ENCODE peak calls at places on chromosomes 2 and 18, in four cellular contexts. One of them, this sample, is unnamed.

GRCh38 chr2:236546561-236546961 is 23.1 kb upstream of the ACKR3 start:
- DNase-seq in fibroblast of lung: no peak
- DNase-seq in mammary epithelial cell: no peak
- DNase-seq in colonic mucosa: no peak
- DNase-seq in this sample: no peak

GRCh38 chr2:113806217-113806913 is 49.9 kb upstream of the SLC35F5 start:
- DNase-seq in colonic mucosa: peak; percentile 85
- DNase-seq in mammary epithelial cell: no peak
- DNase-seq in fibroblast of lung: no peak
- DNase-seq in this sample: no peak

GRCh38 chr2:38375711-38376345 is 1.2 kb downstream of the ATL2 start:
- DNase-seq in colonic mucosa: no peak
- DNase-seq in mammary epithelial cell: no peak
- DNase-seq in fibroblast of lung: peak; percentile 27
- DNase-seq in this sample: peak; percentile 11

GRCh38 chr2:16252891-16253290 is 312.5 kb downstream of the MYCN start:
- DNase-seq in colonic mucosa: no peak
- DNase-seq in mammary epithelial cell: no peak
- DNase-seq in fibroblast of lung: no peak
- DNase-seq in this sample: no peak

GRCh38 chr2:232568161-232568560 is 17.7 kb downstream of the EIF4E2 start:
- DNase-seq in colonic mucosa: peak; percentile 58
- DNase-seq in fibroblast of lung: peak; percentile 86
- DNase-seq in mammary epithelial cell: peak; percentile 86
- DNase-seq in this sample: peak; percentile 81

GRCh38 chr2:120497261-120497977 is 151.5 kb downstream of the INHBB start:
- DNase-seq in mammary epithelial cell: no peak
- DNase-seq in fibroblast of lung: no peak
- DNase-seq in colonic mucosa: no peak
- DNase-seq in this sample: no peak

GRCh38 chr18:69580107-69580506 is 179.4 kb downstream of the DOK6 start:
- DNase-seq in mammary epithelial cell: no peak
- DNase-seq in colonic mucosa: no peak
- DNase-seq in fibroblast of lung: no peak
- DNase-seq in this sample: no peak

GRCh38 chr2:223048519-223048918 is 3.5 kb upstream of the KCNE4 start:
- DNase-seq in fibroblast of lung: no peak
- DNase-seq in mammary epithelial cell: no peak
- DNase-seq in colonic mucosa: no peak
- DNase-seq in this sample: no peak

GRCh38 chr2:191703079-191703725 is 25.3 kb downstream of the NABP1 start:
- DNase-seq in mammary epithelial cell: no peak
- DNase-seq in fibroblast of lung: no peak
- DNase-seq in colonic mucosa: no peak
- DNase-seq in this sample: no peak

GRCh38 chr18:13465476-13465875 is 246.9 kb downstream of the LDLRAD4 start:
- DNase-seq in fibroblast of lung: no peak
- DNase-seq in colonic mucosa: no peak
- DNase-seq in mammary epithelial cell: no peak
- DNase-seq in this sample: no peak

GRCh38 chr2:164023896-164024295 is 288.1 kb upstream of the FIGN start:
- DNase-seq in colonic mucosa: no peak
- DNase-seq in mammary epithelial cell: no peak
- DNase-seq in fibroblast of lung: peak; percentile 20
- DNase-seq in this sample: no peak

GRCh38 chr18:54218299-54218698 is 6.2 kb downstream of the MBD2 start:
- DNase-seq in mammary epithelial cell: no peak
- DNase-seq in fibroblast of lung: no peak
- DNase-seq in colonic mucosa: no peak
- DNase-seq in this sample: no peak

GRCh38 chr18:36155960-36156757 is 26.5 kb downstream of the ELP2 start:
- DNase-seq in colonic mucosa: no peak
- DNase-seq in fibroblast of lung: peak; percentile 78
- DNase-seq in mammary epithelial cell: no peak
- DNase-seq in this sample: peak; percentile 72

GRCh38 chr2:150911766-150912280 is 349.8 kb downstream of the RBM43 start:
- DNase-seq in fibroblast of lung: peak; percentile 82
- DNase-seq in mammary epithelial cell: peak; percentile 70
- DNase-seq in colonic mucosa: peak; percentile 37
- DNase-seq in this sample: peak; percentile 81

GRCh38 chr2:21890041-21890440 is 766.3 kb downstream of the TDRD15 start:
- DNase-seq in mammary epithelial cell: no peak
- DNase-seq in colonic mucosa: no peak
- DNase-seq in fibroblast of lung: no peak
- DNase-seq in this sample: no peak

GRCh38 chr2:158740591-158740990 is 54.5 kb upstream of the DAPL1 start:
- DNase-seq in colonic mucosa: no peak
- DNase-seq in mammary epithelial cell: no peak
- DNase-seq in fibroblast of lung: peak; percentile 84
- DNase-seq in this sample: peak; percentile 80

GRCh38 chr2:224284134-224284946 is 117.6 kb downstream of the FAM124B start:
- DNase-seq in mammary epithelial cell: peak; percentile 43
- DNase-seq in fibroblast of lung: no peak
- DNase-seq in colonic mucosa: peak; percentile 30
- DNase-seq in this sample: no peak

DNA sequence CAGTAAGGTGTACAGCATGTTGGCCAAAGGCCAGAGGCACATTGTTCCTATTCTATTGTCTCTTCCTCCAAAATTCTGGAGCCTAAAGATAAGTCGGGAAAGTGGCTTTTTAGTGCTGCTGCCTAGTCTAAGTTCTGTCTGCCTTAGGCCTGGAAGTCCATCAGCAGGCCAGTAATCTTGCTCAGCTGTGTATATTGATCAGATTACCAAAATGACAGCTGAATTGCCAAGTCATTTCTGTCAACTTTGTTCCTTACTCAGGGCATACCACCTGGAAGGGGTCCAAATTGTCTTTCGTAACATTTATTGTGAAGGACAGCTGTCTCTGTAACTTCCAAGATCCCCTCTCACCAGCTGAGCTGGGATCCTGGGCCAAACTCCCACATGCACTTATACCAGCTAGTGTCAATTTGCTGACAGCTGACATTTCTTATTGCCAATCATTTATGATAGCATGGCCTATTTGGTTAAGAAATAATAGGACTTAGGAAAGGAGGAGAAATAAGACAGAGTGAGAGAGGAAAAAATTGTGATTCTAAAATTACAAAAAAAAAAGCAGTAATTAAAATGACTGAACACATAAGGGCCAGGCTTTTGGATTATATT is 116.8 kb upstream of the FSHR start:
- DNase-seq in colonic mucosa: no peak
- DNase-seq in fibroblast of lung: no peak
- DNase-seq in mammary epithelial cell: no peak
- DNase-seq in this sample: no peak
- H3K9ac ChIP-seq in colonic mucosa: no peak overlapping the region
- H3K9ac ChIP-seq in fibroblast of lung: no peak overlapping the region
- H3K9ac ChIP-seq in mammary epithelial cell: no peak overlapping the region
- H3K9ac ChIP-seq in this sample: no peak overlapping the region

DNA sequence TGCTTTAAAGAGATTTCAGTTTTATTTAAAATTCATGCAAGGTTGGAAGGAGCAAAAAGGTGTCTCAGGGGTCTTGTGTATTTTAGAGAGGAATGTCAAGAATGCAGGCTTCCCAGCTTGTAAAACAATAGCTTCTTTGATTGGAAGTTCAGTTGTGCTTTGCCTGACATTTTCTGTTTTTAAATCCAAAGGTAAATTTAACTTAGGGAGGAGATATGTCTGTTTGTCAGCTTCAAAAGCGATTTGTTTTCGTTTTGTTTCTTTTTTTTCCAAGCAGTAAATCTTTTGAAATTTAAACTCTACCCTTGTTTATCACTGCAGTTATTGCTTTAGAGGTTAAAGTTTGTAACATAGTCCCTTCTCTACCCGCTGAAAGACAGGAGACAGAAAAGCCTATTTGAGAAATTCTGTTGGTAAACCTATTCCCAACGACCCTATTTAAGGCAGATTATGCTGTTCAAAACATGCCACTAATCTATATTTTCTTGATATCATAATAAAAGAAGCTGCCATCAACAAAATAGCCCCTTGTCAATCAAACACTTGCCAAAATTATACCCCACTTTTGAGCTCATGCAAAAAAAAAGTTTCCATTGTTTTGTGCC is 639.6 kb downstream of the IRS1 start:
- DNase-seq in fibroblast of lung: peak; percentile 21
- DNase-seq in colonic mucosa: no peak
- DNase-seq in mammary epithelial cell: no peak
- DNase-seq in this sample: no peak
- H3K9ac ChIP-seq in fibroblast of lung: no peak overlapping the region
- H3K9ac ChIP-seq in colonic mucosa: no peak overlapping the region
- H3K9ac ChIP-seq in mammary epithelial cell: no peak overlapping the region
- H3K9ac ChIP-seq in this sample: no peak overlapping the region

DNA sequence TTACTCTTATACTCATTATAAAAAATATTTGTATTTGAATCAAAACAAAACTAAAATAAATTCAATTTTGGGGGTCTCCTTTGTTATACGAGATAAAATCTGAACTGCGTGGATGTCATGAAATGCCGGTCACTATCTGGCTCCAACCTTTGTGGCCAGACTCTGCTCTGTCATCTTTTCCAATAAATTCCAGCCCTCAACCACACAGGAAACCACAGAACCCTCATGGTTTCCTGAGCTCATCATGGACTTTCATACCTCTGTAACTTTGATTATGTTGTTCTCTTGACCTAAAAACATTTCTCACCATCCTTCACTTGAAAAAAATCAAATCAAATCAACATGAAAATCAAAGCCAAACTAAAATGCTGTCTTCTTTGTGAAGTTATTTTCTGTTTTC is 724.7 kb downstream of the METTL4 start:
- DNase-seq in mammary epithelial cell: peak; percentile 64
- DNase-seq in fibroblast of lung: peak; percentile 73
- DNase-seq in colonic mucosa: no peak
- DNase-seq in this sample: peak; percentile 63
- H3K9ac ChIP-seq in mammary epithelial cell: no peak overlapping the region
- H3K9ac ChIP-seq in fibroblast of lung: no peak overlapping the region
- H3K9ac ChIP-seq in colonic mucosa: no peak overlapping the region
- H3K9ac ChIP-seq in this sample: no peak overlapping the region

GRCh38 chr18:10475633-10476388 is 21.4 kb downstream of the APCDD1 start:
- DNase-seq in colonic mucosa: no peak
- DNase-seq in fibroblast of lung: no peak
- DNase-seq in mammary epithelial cell: no peak
- DNase-seq in this sample: no peak
- H3K9ac ChIP-seq in colonic mucosa: no peak overlapping the region
- H3K9ac ChIP-seq in fibroblast of lung: no peak overlapping the region
- H3K9ac ChIP-seq in mammary epithelial cell: no peak overlapping the region
- H3K9ac ChIP-seq in this sample: no peak overlapping the region

DNA sequence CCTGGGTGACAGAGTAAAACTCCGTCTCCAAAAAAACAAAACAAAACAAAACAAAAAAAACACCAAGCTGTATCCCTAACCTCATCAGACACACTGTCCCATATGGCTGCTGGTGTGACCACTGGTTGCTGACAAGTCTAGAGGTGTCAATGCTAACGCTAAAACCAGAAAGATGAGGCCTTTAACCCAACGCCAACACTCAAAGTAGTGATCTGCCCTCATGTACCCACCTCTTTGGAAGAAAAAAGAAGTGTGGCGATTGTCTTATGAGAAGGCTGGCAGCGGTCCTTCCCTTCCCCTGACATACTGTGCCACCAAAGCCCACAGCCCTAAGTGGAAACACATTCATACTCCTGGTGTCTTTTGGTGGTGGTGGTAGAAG is 9.9 kb downstream of the SERTAD2 start:
- DNase-seq in colonic mucosa: no peak
- DNase-seq in mammary epithelial cell: no peak
- DNase-seq in fibroblast of lung: no peak
- DNase-seq in this sample: no peak
- H3K9ac ChIP-seq in colonic mucosa: no peak overlapping the region
- H3K9ac ChIP-seq in mammary epithelial cell: peak overlapping the region; percentile 94
- H3K9ac ChIP-seq in fibroblast of lung: peak overlapping the region; percentile 66
- H3K9ac ChIP-seq in this sample: peak overlapping the region; percentile 88

GRCh38 chr18:8946046-8946838 is 156.3 kb upstream of the NDUFV2 start:
- DNase-seq in fibroblast of lung: peak; percentile 98
- DNase-seq in colonic mucosa: no peak
- DNase-seq in mammary epithelial cell: peak; percentile 90
- DNase-seq in this sample: peak; percentile 98
- H3K9ac ChIP-seq in fibroblast of lung: no peak overlapping the region
- H3K9ac ChIP-seq in colonic mucosa: no peak overlapping the region
- H3K9ac ChIP-seq in mammary epithelial cell: no peak overlapping the region
- H3K9ac ChIP-seq in this sample: peak overlapping the region; percentile 58